ENCODE peak calls at places on chromosomes 16 and 17, in seven cellular contexts. R, N, Q, L, D, S and V are unnamed samples.

GRCh38 chr16:8868272-8869211 is at the start of gene CARHSP1:
- DNase-seq in Q (peak), L (peak), D (peak), S (no peak), N (peak), R (peak), V (peak)

GRCh38 chr17:81187586-81188490 is 21.8 kb upstream of the AATK start:
- DNase-seq in S (no peak), R (no peak), D (no peak), N (no peak), L (no peak), Q (no peak), V (no peak)

GRCh38 chr17:2042355-2042929 is 620 bp downstream of the OVCA2 start:
- DNase-seq in D (peak), N (no peak), S (no peak), L (no peak), R (no peak), Q (peak), V (peak)

GRCh38 chr16:56190903-56191806 is at the start of gene GNAO1:
- DNase-seq in Q (peak), S (peak), N (peak), D (peak), R (peak), L (peak), V (peak)

GRCh38 chr17:42174126-42174783 is 6.7 kb downstream of the KCNH4 start:
- DNase-seq in N (no peak), Q (no peak), L (no peak), R (no peak), S (no peak), D (no peak), V (no peak)

GRCh38 chr17:44108440-44109311 is 14.8 kb downstream of the HDAC5 start:
- DNase-seq in L (no peak), S (no peak), Q (peak), D (peak), R (peak), N (no peak), V (no peak)

GRCh38 chr17:29158515-29159275 is 21.5 kb downstream of the MYO18A start:
- DNase-seq in N (peak), R (peak), D (peak), S (no peak), L (no peak), Q (peak), V (no peak)

GRCh38 chr16:46826618-46827017 is 4.4 kb downstream of the C16orf87 start:
- DNase-seq in D (no peak), R (no peak), Q (no peak), S (no peak), L (no peak), N (no peak), V (no peak)

GRCh38 chr16:66740010-66740409 is 11.4 kb downstream of the DYNC1LI2 start:
- DNase-seq in L (no peak), Q (peak), S (no peak), N (no peak), D (peak), R (peak), V (peak)

GRCh38 chr16:9258423-9259051 is 167.1 kb downstream of the HAPSTR1 start:
- DNase-seq in D (peak), R (peak), L (peak), S (no peak), Q (peak), N (peak), V (peak)

GRCh38 chr17:56045907-56046306 is 107.4 kb upstream of the ANKFN1 start:
- DNase-seq in Q (no peak), L (no peak), D (no peak), R (no peak), N (no peak), S (no peak), V (no peak)

GRCh38 chr16:28923652-28924398 is 1.2 kb downstream of the RABEP2 start:
- DNase-seq in N (no peak), D (no peak), S (no peak), R (no peak), L (peak), Q (peak), V (no peak)

GRCh38 chr16:75086281-75086680 is 30.3 kb downstream of the LDHD start:
- DNase-seq in S (no peak), R (no peak), Q (no peak), D (peak), N (no peak), L (no peak), V (no peak)